ENCODE peak calls at places on chromosomes 1 and 21, in six cellular contexts. X is kidney, T is uterus, M is OCI-LY7, A is tibial artery, D is A549. O is an unnamed sample. For H3K4me1, the result is how much of the 10 kb centered on the place peaks cover.

GRCh38 chr1:235460768-235461167 is 43.5 kb downstream of the B3GALNT2 start:
- DNase-seq in X (no peak), T (no peak), M (no peak), A (no peak), D (no peak), O (no peak)

GRCh38 chr1:97869441-97869840 is 51.4 kb downstream of the DPYD start:
- DNase-seq in X (no peak), T (no peak), M (no peak), A (no peak), D (no peak), O (no peak)

GRCh38 chr1:79100385-79100784 is 93.9 kb upstream of the ADGRL4 start:
- DNase-seq in X (no peak), T (no peak), M (no peak), A (no peak), D (no peak), O (no peak)

GRCh38 chr1:172352435-172352834 is 68.0 kb upstream of the C1orf105 start:
- DNase-seq in X (no peak), T (no peak), M (no peak), A (no peak), D (no peak), O (no peak)

GRCh38 chr1:1419812-1420653 is 1.0 kb downstream of the ANKRD65 start:
- DNase-seq in X (peak), T (no peak), M (no peak), A (no peak), D (no peak), O (no peak)

GRCh38 chr1:48202030-48202752 is 20.3 kb upstream of the SLC5A9 start:
- DNase-seq in X (no peak), T (peak), M (peak), A (peak), D (peak), O (peak)

GRCh38 chr1:47432071-47433036 is 5.5 kb upstream of the FOXD2 start:
- DNase-seq in X (peak), T (peak), M (peak), A (peak), D (peak), O (no peak)

GRCh38 chr1:36918604-36919003 is 115.7 kb downstream of the GRIK3 start:
- DNase-seq in X (no peak), T (no peak), M (no peak), A (no peak), D (no peak), O (no peak)

GRCh38 chr1:226100436-226101347 is 38.2 kb downstream of the H3-3A start:
- DNase-seq in X (peak), T (no peak), M (peak), A (no peak), D (peak), O (no peak)

GRCh38 chr21:31187499-31187898 is 149.2 kb upstream of the KRTAP19-8 start:
- DNase-seq in X (no peak), T (no peak), M (no peak), A (no peak), D (no peak), O (no peak)

GRCh38 chr1:6418668-6419396 is 887 bp downstream of the HES2 start:
- DNase-seq in X (no peak), T (no peak), M (no peak), A (no peak), D (no peak), O (no peak)

GRCh38 chr1:27862004-27862403 is 10.3 kb upstream of the THEMIS2 start:
- DNase-seq in X (peak), T (no peak), M (no peak), A (no peak), D (no peak), O (no peak)

GRCh38 chr1:66244429-66244828 is 289.5 kb upstream of the SGIP1 start:
- DNase-seq in X (no peak), T (no peak), M (no peak), A (no peak), D (no peak), O (no peak)

GRCh38 chr1:246569248-246570238 is 3.3 kb downstream of the CNST start:
- DNase-seq in X (no peak), T (no peak), M (no peak), A (no peak), D (no peak), O (no peak)

GRCh38 chr1:44924835-44925464 is 61.4 kb downstream of the EIF2B3 start:
- DNase-seq in X (no peak), T (no peak), M (peak), A (no peak), D (peak), O (no peak)

GRCh38 chr1:42784946-42785693 is at the start of gene TMEM269:
- DNase-seq in X (peak), T (no peak), M (no peak), A (no peak), D (no peak), O (no peak)

GRCh38 chr1:46719689-46720088 is 775 bp upstream of the EFCAB14 start:
- DNase-seq in X (no peak), T (no peak), M (no peak), A (no peak), D (no peak), O (no peak)

GRCh38 chr1:21216835-21217811 is 40.4 kb upstream of the EIF4G3 start:
- DNase-seq in X (peak), T (peak), M (peak), A (peak), D (peak), O (peak)

GRCh38 chr21:25107708-25108107 is 499.6 kb downstream of the MRPL39 start:
- DNase-seq in X (no peak), T (no peak), M (no peak), A (no peak), D (no peak), O (no peak)

GRCh38 chr1:26787381-26787705 is 407 bp upstream of the PIGV start:
- DNase-seq in X (no peak), T (no peak), M (no peak), A (no peak), D (no peak), O (no peak)

GRCh38 chr1:228089520-228090380 is 7.2 kb downstream of the ARF1 start:
- DNase-seq in X (peak), T (no peak), M (peak), A (peak), D (no peak), O (no peak)

GRCh38 chr1:207751790-207752455 is at the start of gene CD46:
- DNase-seq in X (peak), T (peak), M (peak), A (peak), D (peak), O (peak)

GRCh38 chr1:154403300-154403943 is 1.7 kb upstream of the IL6R start:
- DNase-seq in X (no peak), T (no peak), M (no peak), A (no peak), D (no peak), O (peak)

GRCh38 chr1:73980324-73981040 is 217.5 kb downstream of the LRRIQ3 start:
- DNase-seq in X (no peak), T (no peak), M (no peak), A (no peak), D (no peak), O (no peak)

GRCh38 chr1:2322065-2322571 is 69.2 kb downstream of the MORN1 start:
- DNase-seq in X (peak), T (peak), M (no peak), A (peak), D (no peak), O (no peak)

GRCh38 chr1:1862905-1863547 is 27.9 kb downstream of the GNB1 start:
- DNase-seq in X (no peak), T (no peak), M (no peak), A (no peak), D (no peak), O (no peak)

GRCh38 chr1:94955767-94956632 is 29.1 kb upstream of the CNN3 start:
- DNase-seq in X (no peak), T (peak), M (no peak), A (no peak), D (no peak), O (no peak)

GRCh38 chr1:64335634-64336033 is 132.2 kb downstream of the UBE2U start:
- DNase-seq in X (no peak), T (no peak), M (no peak), A (no peak), D (no peak), O (no peak)

GRCh38 chr21:24045775-24046215 is 1561.5 kb downstream of the MRPL39 start:
- DNase-seq in X (peak), T (peak), M (no peak), A (peak), D (no peak), O (peak)

DNA sequence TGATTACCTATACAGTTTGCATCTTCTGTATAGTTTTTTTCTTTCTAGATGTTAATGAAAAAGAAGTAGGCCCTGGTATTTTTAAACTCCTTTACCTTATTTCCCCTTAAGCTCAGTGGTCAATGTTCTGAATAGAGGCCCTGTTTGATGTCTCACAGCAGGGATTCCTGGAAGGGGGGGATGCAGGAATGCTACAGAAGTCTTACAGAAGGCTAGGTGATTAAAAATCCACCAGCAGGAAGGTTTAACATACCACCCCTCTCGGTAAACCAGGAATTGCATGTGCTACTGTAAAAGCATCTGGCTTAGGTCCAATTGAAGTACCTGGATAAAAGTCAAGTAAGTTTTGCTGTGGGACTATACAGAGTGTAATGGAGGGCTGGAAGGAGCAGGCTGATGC is 78.3 kb downstream of the NOS1AP start:
- DNase-seq in X (no peak), T (no peak), M (no peak), A (no peak), D (no peak), O (no peak)
- H3K4me1 ChIP-seq in X (under half), T (under half), M (under half), A (under half), D (under half), O (under half)

GRCh38 chr21:42514883-42515228 is 1.2 kb downstream of the SLC37A1 start:
- DNase-seq in X (no peak), T (no peak), M (peak), A (no peak), D (no peak), O (no peak)

GRCh38 chr21:42509239-42509638 is 4.4 kb upstream of the SLC37A1 start:
- DNase-seq in X (no peak), T (no peak), M (no peak), A (no peak), D (no peak), O (no peak)

GRCh38 chr21:42513151-42513984 is at the start of gene SLC37A1:
- DNase-seq in X (peak), T (no peak), M (peak), A (no peak), D (no peak), O (peak)

GRCh38 chr21:42513985-42514882 is 582 bp downstream of the SLC37A1 start:
- DNase-seq in X (peak), T (no peak), M (peak), A (peak), D (peak), O (peak)

DNA sequence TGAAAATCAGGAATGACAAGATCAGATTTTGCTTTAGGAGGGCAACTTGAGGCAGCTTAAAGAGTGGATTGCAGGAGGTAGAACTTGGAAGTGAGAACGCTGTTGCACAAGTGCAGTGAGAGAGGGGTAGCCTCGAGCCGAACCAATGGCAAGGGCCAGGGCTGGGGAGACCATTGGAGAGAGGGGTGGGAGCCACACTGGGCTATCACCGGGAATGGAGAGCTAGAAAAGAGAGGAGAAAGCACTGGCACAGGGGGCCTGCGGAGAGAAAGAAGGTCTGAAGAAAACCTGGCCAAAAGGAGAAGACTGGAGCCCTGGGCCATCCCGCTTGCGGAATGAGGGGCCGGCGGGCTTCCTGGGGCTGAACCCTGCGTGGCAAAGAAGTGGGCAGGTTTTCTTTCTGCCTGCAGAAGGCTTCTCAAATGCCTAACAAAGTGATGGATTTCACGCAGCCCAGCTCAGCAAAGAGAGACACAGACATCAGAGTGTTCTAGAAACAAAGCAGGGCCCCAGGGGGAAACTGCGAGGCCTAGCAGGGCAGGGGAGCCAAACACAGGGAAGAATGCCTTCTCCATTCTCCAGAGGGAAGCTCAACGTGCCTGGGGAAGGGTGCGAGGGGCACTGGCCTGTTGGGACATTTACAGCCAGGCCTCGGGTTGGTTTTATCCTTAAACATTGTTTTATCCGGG is 1.2 kb upstream of the SLC37A1 start:
- DNase-seq in X (no peak), T (no peak), M (no peak), A (no peak), D (no peak), O (no peak)
- H3K4me1 ChIP-seq in X (under half), T (under half), M (under half), A (under half), D (under half), O (under half)

GRCh38 chr1:22914156-22914555 is 58.5 kb downstream of the LACTBL1 start:
- DNase-seq in X (no peak), T (no peak), M (no peak), A (no peak), D (no peak), O (no peak)
- H3K4me1 ChIP-seq in X (under half), T (under half), M (under half), A (under half), D (under half), O (under half)

DNA sequence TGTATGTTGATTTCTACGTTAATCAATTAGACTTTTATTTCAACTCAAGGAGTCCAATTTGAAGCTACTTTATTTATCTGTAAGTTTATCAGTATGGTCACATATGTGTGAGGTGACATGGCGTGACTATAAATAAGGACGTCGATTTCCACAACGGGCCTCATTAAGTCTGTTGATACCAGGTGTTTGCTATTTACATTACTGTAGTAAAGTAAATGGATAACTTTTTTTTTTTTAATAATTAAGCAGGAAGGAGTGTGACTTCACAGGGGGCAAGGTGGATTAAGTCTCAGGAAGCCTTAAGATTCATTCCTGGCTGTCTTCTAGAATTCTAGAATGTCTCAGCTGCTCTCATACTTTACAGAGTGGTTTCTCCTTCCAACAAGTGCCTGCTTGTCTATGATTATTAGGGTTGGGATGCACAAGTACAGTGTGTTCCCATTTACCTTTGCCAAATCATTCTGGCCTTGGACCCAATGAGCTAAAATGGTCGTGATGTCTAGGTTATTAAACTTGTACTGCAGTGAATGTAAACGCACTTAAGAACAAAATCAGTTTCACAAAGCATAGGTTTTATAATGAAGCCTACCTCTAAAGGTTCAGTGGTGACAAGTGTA is 15.5 kb downstream of the MAP3K7CL start:
- DNase-seq in X (no peak), T (no peak), M (no peak), A (no peak), D (no peak), O (peak)
- H3K4me1 ChIP-seq in X (under half), T (under half), M (under half), A (under half), D (under half), O (half or more)

GRCh38 chr1:111629190-111629954 is 9.8 kb downstream of the RAP1A start:
- DNase-seq in X (no peak), T (no peak), M (no peak), A (no peak), D (no peak), O (no peak)
- H3K4me1 ChIP-seq in X (under half), T (under half), M (half or more), A (under half), D (under half), O (under half)

DNA sequence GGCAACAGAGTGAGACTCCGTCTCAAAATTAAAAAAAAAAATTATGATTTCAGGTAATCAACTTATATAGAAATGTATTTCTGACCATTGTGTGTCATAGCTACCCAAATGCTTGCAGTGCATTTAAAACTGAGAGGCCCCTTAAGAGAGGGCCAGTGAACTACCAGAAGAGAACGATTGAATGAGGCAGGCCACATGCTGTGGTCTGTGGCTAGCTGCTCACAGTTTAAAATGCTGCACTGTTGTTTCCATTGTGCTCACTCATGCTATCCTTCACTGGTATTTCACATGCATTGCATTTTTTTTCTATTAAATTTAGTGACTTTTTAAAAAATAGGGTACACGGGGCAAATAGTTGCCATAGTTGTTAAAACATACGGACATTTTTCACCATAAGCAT is 26.0 kb downstream of the CHML start:
- DNase-seq in X (no peak), T (no peak), M (no peak), A (no peak), D (no peak), O (no peak)
- H3K4me1 ChIP-seq in X (under half), T (under half), M (under half), A (under half), D (half or more), O (under half)

GRCh38 chr1:201496296-201496690 is 10.6 kb downstream of the CSRP1 start:
- DNase-seq in X (no peak), T (no peak), M (no peak), A (no peak), D (no peak), O (no peak)
- H3K4me1 ChIP-seq in X (under half), T (under half), M (under half), A (half or more), D (half or more), O (under half)

GRCh38 chr1:33338495-33339211 is 17.8 kb upstream of the A3GALT2 start:
- DNase-seq in X (peak), T (peak), M (no peak), A (peak), D (no peak), O (no peak)
- H3K4me1 ChIP-seq in X (half or more), T (half or more), M (under half), A (half or more), D (half or more), O (under half)

O was measured in DND-41.